ENCODE peak calls at places on chromosomes 1 and 21, in four cellular contexts. E is fibroblast of mammary gland, Y is H4, G is T47D. H is an unnamed sample.

GRCh38 chr1:160117300-160117699 is 1.7 kb downstream of the ATP1A2 start:
- DNase-seq in E (no peak), Y (no peak), G (no peak), H (no peak)

GRCh38 chr1:228471762-228472398 is 15.3 kb upstream of the RNF187 start:
- DNase-seq in E (peak), Y (peak), G (peak), H (peak)

GRCh38 chr1:46477153-46477929 is 12.3 kb upstream of the DMBX1 start:
- DNase-seq in E (peak), Y (peak), G (peak), H (peak)

GRCh38 chr1:220544901-220545303 is 17.0 kb downstream of the MARK1 start:
- DNase-seq in E (no peak), Y (no peak), G (peak), H (no peak)

GRCh38 chr1:201490708-201491131 is 16.2 kb downstream of the CSRP1 start:
- DNase-seq in E (no peak), Y (no peak), G (no peak), H (no peak)

GRCh38 chr1:224211262-224211962 is 28.4 kb downstream of the DEGS1 start:
- DNase-seq in E (peak), Y (no peak), G (no peak), H (no peak)

GRCh38 chr1:38138498-38139233 is 92.1 kb upstream of the POU3F1 start:
- DNase-seq in E (peak), Y (peak), G (peak), H (no peak)

GRCh38 chr1:201221201-201221846 is 30.7 kb downstream of the IGFN1 start:
- DNase-seq in E (no peak), Y (no peak), G (no peak), H (no peak)

GRCh38 chr1:112515311-112516009 is 6.7 kb downstream of the WNT2B start:
- DNase-seq in E (peak), Y (peak), G (no peak), H (no peak)

GRCh38 chr1:162944974-162945639 is 84.1 kb upstream of the CCDC190 start:
- DNase-seq in E (no peak), Y (no peak), G (no peak), H (no peak)

GRCh38 chr1:43540653-43541071 is 10.0 kb downstream of the PTPRF start:
- DNase-seq in E (peak), Y (no peak), G (no peak), H (no peak)

GRCh38 chr1:25906644-25907300 is 553 bp upstream of the STMN1 start:
- DNase-seq in E (no peak), Y (no peak), G (no peak), H (no peak)

GRCh38 chr21:35360870-35361570 is 311.9 kb upstream of the RUNX1 start:
- DNase-seq in E (no peak), Y (no peak), G (peak), H (no peak)

GRCh38 chr21:17987328-17987727 is 168.2 kb upstream of the C21orf91 start:
- DNase-seq in E (no peak), Y (no peak), G (no peak), H (no peak)

GRCh38 chr1:173122344-173122880 is 71.7 kb upstream of the TNFSF18 start:
- DNase-seq in E (peak), Y (no peak), G (no peak), H (no peak)

GRCh38 chr1:2382621-2383361 is 8.6 kb downstream of the MORN1 start:
- DNase-seq in E (peak), Y (no peak), G (peak), H (no peak)

GRCh38 chr1:201655243-201655642 is 116.3 kb downstream of the NAV1 start:
- DNase-seq in E (peak), Y (peak), G (no peak), H (no peak)

GRCh38 chr1:235495030-235495429 is 9.2 kb downstream of the B3GALNT2 start:
- DNase-seq in E (no peak), Y (no peak), G (no peak), H (no peak)

GRCh38 chr1:15684468-15685283 is 556 bp downstream of the PLEKHM2 start:
- DNase-seq in E (peak), Y (no peak), G (peak), H (no peak)

GRCh38 chr1:12447849-12448312 is 170.1 kb downstream of the DHRS3 start:
- DNase-seq in E (peak), Y (peak), G (no peak), H (no peak)

H was measured in foreskin melanocyte.